ENCODE peak calls at places on chromosomes 1 and 21, in four cellular contexts. E, A, Z and P are unnamed samples. For H3K4me1, the result is how much of the 10 kb centered on the place peaks cover.

GRCh38 chr1:88595355-88595754 is 88.7 kb upstream of the PKN2 start:
- DNase-seq in Z (no peak), E (no peak), A (peak), P (no peak)

GRCh38 chr1:215082532-215083407 is at the start of gene KCNK2:
- DNase-seq in E (no peak), A (peak), Z (peak), P (peak)

GRCh38 chr1:100921110-100921706 is 25.3 kb downstream of the SLC30A7 start:
- DNase-seq in A (peak), E (no peak), Z (peak), P (no peak)

GRCh38 chr1:89994231-89994804 is 592 bp upstream of the ZNF326 start:
- DNase-seq in Z (no peak), A (peak), E (peak), P (no peak)

GRCh38 chr1:37430074-37430985 is 44.0 kb upstream of the ZC3H12A start:
- DNase-seq in Z (no peak), E (no peak), A (no peak), P (no peak)

GRCh38 chr1:173050865-173051264 is at the start of gene TNFSF18:
- DNase-seq in A (no peak), E (no peak), Z (no peak), P (no peak)

GRCh38 chr1:107183011-107183410 is 42.2 kb downstream of the NTNG1 start:
- DNase-seq in A (no peak), E (no peak), Z (no peak), P (no peak)

GRCh38 chr1:155006601-155007101 is 4.0 kb downstream of the ZBTB7B start:
- DNase-seq in Z (peak), A (peak), E (peak), P (no peak)

GRCh38 chr1:90718411-90719320 is 1.6 kb upstream of the BARHL2 start:
- DNase-seq in Z (peak), E (no peak), A (peak), P (no peak)

GRCh38 chr1:158931055-158931737 is at the start of gene PYHIN1:
- DNase-seq in A (no peak), E (peak), Z (no peak), P (no peak)

GRCh38 chr1:206560021-206560716 is 52.1 kb downstream of the EIF2D start:
- DNase-seq in A (no peak), Z (no peak), E (no peak), P (no peak)

GRCh38 chr1:204274441-204274840 is 60.7 kb upstream of the GOLT1A start:
- DNase-seq in Z (no peak), A (no peak), E (no peak), P (no peak)

GRCh38 chr1:19311503-19311930 is 427 bp downstream of the AKR7A2 start:
- DNase-seq in A (no peak), E (no peak), Z (no peak), P (no peak)

GRCh38 chr1:178456472-178456871 is 40.3 kb downstream of the CLEC20A start:
- DNase-seq in A (no peak), E (no peak), Z (no peak), P (no peak)

DNA sequence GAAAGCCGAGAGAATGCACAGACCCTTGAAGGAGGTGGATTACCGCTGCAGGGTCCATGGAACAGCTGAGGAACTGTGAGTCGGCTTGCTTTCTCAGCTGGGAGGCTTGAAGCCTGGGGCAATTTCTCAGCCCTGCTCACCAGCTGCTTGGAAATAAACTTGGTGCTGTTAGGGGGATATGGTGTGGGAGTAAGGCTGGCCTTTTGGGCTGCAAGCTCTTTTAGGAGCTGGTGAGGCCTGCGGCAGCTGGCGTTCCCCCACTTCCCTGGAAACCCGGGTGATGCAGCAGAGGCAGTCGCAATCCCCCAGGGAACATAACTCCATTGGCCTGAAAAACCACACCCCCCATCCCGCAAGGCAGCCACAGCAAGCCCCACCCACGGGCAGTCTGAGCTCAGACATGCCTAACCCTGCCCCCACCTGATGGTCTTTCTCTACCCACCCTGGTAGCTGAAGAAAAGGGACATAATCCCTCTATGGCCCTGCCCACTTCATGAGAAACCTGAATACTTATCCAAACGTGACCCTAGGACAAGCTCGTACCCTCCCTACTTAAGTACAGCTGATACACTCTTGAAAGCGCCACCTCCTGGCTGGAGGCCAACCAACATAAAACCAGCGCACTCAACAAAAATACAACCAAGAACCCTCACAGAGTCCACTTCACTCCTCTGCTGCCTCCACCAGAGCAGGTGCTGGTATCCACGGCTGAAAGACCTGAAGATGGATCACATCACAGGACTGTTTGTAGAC is 1995.8 kb downstream of the NCAM2 start:
- DNase-seq in Z (no peak), E (no peak), A (no peak), P (no peak)
- H3K4me1 ChIP-seq in Z (under half), E (under half), A (under half), P (under half)

GRCh38 chr1:209645574-209646452 is 6.4 kb downstream of the LAMB3 start:
- DNase-seq in E (no peak), A (no peak), Z (no peak), P (no peak)

GRCh38 chr1:209648931-209649776 is 3.1 kb downstream of the LAMB3 start:
- DNase-seq in Z (no peak), E (peak), A (no peak), P (no peak)

GRCh38 chr1:209647212-209647611 is 5.0 kb downstream of the LAMB3 start:
- DNase-seq in Z (no peak), E (no peak), A (no peak), P (no peak)

GRCh38 chr1:209648366-209648765 is 3.9 kb downstream of the LAMB3 start:
- DNase-seq in Z (no peak), A (no peak), E (no peak), P (no peak)

GRCh38 chr1:209646558-209646957 is 5.7 kb downstream of the LAMB3 start:
- DNase-seq in E (no peak), A (peak), Z (peak), P (no peak)
- TF ChIP-seq CTCF in E (no peak), A (peak), Z (peak), P (peak)

DNA sequence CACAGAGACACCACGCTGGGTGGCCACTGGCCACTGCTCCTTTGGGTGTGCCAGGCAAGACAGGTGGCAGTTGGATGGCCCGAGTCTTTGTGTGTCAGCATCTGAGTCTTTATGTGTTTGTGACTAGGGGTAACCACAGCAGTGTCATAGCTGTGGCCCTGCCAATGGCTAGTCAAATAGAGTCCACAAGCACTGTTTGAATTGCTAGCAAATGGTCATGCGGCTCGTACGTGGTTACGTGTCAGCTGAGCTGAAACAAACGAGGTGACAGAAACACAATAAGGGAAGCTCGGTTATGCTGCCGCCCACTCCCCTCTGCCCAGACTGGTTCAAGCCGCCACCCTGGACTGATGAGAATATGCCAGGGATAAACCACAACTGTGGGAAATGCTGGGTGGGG is 174.3 kb upstream of the LMO4 start:
- DNase-seq in E (no peak), A (no peak), Z (no peak), P (no peak)
- H3K27ac ChIP-seq in E (no peak), A (no peak), Z (no peak), P (no peak)

GRCh38 chr1:202016717-202017384 is 6.5 kb downstream of the ELF3 start:
- DNase-seq in A (no peak), Z (no peak), E (no peak), P (no peak)

GRCh38 chr1:202016022-202016624 is 5.7 kb downstream of the ELF3 start:
- DNase-seq in E (peak), A (no peak), Z (no peak), P (no peak)

GRCh38 chr1:202017385-202018225 is 7.2 kb downstream of the ELF3 start:
- DNase-seq in Z (peak), E (peak), A (peak), P (peak)

GRCh38 chr1:202018476-202019234 is 8.3 kb downstream of the ELF3 start:
- DNase-seq in A (peak), E (peak), Z (no peak), P (peak)

DNA sequence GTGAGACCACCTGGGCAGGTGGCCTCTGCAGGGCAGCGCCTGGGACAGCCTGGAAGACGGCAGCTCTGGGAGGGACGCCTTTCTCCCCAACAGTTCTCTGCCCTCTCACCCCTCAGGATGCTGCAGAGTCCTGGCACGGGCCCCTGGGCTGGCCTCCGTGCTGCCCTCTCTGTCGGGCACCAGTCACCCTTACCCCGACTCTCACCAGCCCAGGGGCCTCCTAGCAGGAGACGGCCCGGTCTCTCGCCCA is 7.8 kb downstream of the ELF3 start:
- DNase-seq in Z (no peak), E (no peak), A (no peak), P (no peak)
- H3K4me1 ChIP-seq in Z (under half), E (under half), A (under half), P (under half)

DNA sequence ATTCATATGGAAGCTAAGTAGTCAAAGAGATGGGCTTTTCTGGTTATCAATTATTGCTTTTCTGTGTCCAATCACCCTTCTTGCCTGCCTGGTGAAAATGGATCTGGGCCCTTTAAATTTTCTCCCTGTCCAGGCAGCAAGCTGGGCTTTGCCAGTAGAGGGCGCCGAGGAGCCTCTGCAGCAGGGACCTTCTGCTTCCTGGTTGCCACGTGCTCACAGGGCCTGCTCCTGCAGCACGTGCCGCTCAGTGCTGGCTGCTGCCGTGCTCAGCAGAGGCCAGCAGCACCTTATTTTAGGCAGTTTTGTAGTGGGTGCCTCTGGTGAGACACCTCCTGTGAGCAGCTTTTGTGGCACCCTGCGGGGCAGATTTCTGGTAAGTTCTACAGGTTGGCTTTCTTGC is 4.0 kb downstream of the ACTL8 start:
- DNase-seq in A (peak), E (no peak), Z (no peak), P (no peak)
- TF ChIP-seq CTCF in A (peak), E (no peak), Z (peak), P (no peak)

GRCh38 chr1:9182784-9183257 is 51.8 kb upstream of the H6PD start:
- DNase-seq in A (peak), Z (peak), E (no peak), P (no peak)
- H3K27ac ChIP-seq in A (no peak), Z (no peak), E (peak), P (peak)